ENCODE peak calls at places on chromosomes 6 and 20, in nine cellular contexts. Q, Z, G, V, M, J, X, F and K are unnamed samples.

GRCh38 chr6:37060195-37060559 is 54.7 kb downstream of the FGD2 start:
- DNase-seq in Q (no peak), Z (no peak), G (no peak), V (no peak), M (no peak), J (no peak), X (no peak), F (no peak), K (no peak)

GRCh38 chr20:36155629-36155971 is 1.1 kb downstream of the EPB41L1 start:
- DNase-seq in Q (no peak), Z (no peak), G (no peak), V (no peak), M (no peak), J (no peak), X (no peak), F (no peak), K (no peak)

GRCh38 chr6:144064831-144065668 is 30.3 kb downstream of the SF3B5 start:
- DNase-seq in Q (no peak), Z (no peak), G (no peak), V (peak), M (no peak), J (no peak), X (no peak), F (peak), K (no peak)

GRCh38 chr20:7383218-7383617 is 557.0 kb downstream of the HAO1 start:
- DNase-seq in Q (no peak), Z (no peak), G (no peak), V (no peak), M (no peak), J (no peak), X (no peak), F (no peak), K (no peak)

GRCh38 chr20:50668326-50668725 is 23.0 kb downstream of the RIPOR3 start:
- DNase-seq in Q (no peak), Z (no peak), G (no peak), V (no peak), M (no peak), J (no peak), X (no peak), F (no peak), K (no peak)

GRCh38 chr6:67629268-67629667 is 1005.8 kb upstream of the ADGRB3 start:
- DNase-seq in Q (no peak), Z (no peak), G (no peak), V (no peak), M (peak), J (no peak), X (no peak), F (peak), K (no peak)

GRCh38 chr20:53329781-53330180 is 263.9 kb downstream of the ZNF217 start:
- DNase-seq in Q (no peak), Z (no peak), G (no peak), V (no peak), M (no peak), J (no peak), X (no peak), F (no peak), K (no peak)

GRCh38 chr6:79042088-79042798 is 35.8 kb downstream of the PHIP start:
- DNase-seq in Q (no peak), Z (no peak), G (no peak), V (no peak), M (no peak), J (no peak), X (no peak), F (no peak), K (no peak)

GRCh38 chr6:145569140-145569539 is 166.2 kb downstream of the EPM2A start:
- DNase-seq in Q (no peak), Z (no peak), G (no peak), V (no peak), M (no peak), J (no peak), X (no peak), F (peak), K (no peak)

GRCh38 chr6:92011681-92012245 is 1407.6 kb downstream of the EPHA7 start:
- DNase-seq in Q (no peak), Z (no peak), G (no peak), V (no peak), M (no peak), J (no peak), X (no peak), F (no peak), K (no peak)

GRCh38 chr6:99838607-99839006 is 155.4 kb downstream of the MCHR2 start:
- DNase-seq in Q (no peak), Z (no peak), G (no peak), V (no peak), M (no peak), J (no peak), X (no peak), F (no peak), K (no peak)

GRCh38 chr6:121515615-121516265 is 80.3 kb downstream of the GJA1 start:
- DNase-seq in Q (no peak), Z (no peak), G (peak), V (no peak), M (peak), J (no peak), X (no peak), F (peak), K (no peak)

GRCh38 chr6:83119742-83120300 is 52.4 kb downstream of the DOP1A start:
- DNase-seq in Q (no peak), Z (no peak), G (no peak), V (no peak), M (peak), J (no peak), X (no peak), F (peak), K (no peak)

GRCh38 chr6:86192123-86192522 is 549.4 kb upstream of the SYNCRIP start:
- DNase-seq in Q (no peak), Z (no peak), G (no peak), V (no peak), M (no peak), J (peak), X (no peak), F (no peak), K (peak)

GRCh38 chr20:34040300-34041015 is 46.7 kb downstream of the RALY start:
- DNase-seq in Q (no peak), Z (no peak), G (no peak), V (no peak), M (no peak), J (no peak), X (no peak), F (no peak), K (no peak)

GRCh38 chr6:10412948-10413849 is 1.7 kb downstream of the TFAP2A start:
- DNase-seq in Q (no peak), Z (no peak), G (peak), V (no peak), M (no peak), J (no peak), X (no peak), F (peak), K (peak)

GRCh38 chr6:168078199-168078942 is 641 bp downstream of the FRMD1 start:
- DNase-seq in Q (no peak), Z (no peak), G (no peak), V (no peak), M (peak), J (no peak), X (no peak), F (no peak), K (no peak)

GRCh38 chr20:17469631-17470030 is 61.5 kb downstream of the BFSP1 start:
- DNase-seq in Q (no peak), Z (no peak), G (no peak), V (no peak), M (no peak), J (no peak), X (no peak), F (no peak), K (no peak)

GRCh38 chr6:96787846-96788580 is 49.3 kb downstream of the GPR63 start:
- DNase-seq in Q (no peak), Z (no peak), G (no peak), V (no peak), M (no peak), J (no peak), X (no peak), F (no peak), K (no peak)

GRCh38 chr6:122068291-122068769 is 331.1 kb upstream of the HSF2 start:
- DNase-seq in Q (no peak), Z (no peak), G (no peak), V (no peak), M (no peak), J (no peak), X (no peak), F (peak), K (no peak)

GRCh38 chr20:19519461-19519860 is 238.6 kb upstream of the RIN2 start:
- DNase-seq in Q (no peak), Z (no peak), G (no peak), V (no peak), M (no peak), J (no peak), X (no peak), F (no peak), K (no peak)

GRCh38 chr20:17651761-17652388 is 30.2 kb downstream of the RRBP1 start:
- DNase-seq in Q (no peak), Z (no peak), G (no peak), V (no peak), M (no peak), J (no peak), X (no peak), F (peak), K (no peak)

GRCh38 chr6:37324131-37325033 is 29.4 kb upstream of the RNF8 start:
- DNase-seq in Q (no peak), Z (no peak), G (peak), V (no peak), M (no peak), J (no peak), X (no peak), F (peak), K (peak)

GRCh38 chr6:56719310-56719709 is 76.6 kb upstream of the DST start:
- DNase-seq in Q (no peak), Z (no peak), G (no peak), V (no peak), M (no peak), J (no peak), X (no peak), F (peak), K (no peak)

GRCh38 chr6:31405996-31406395 is 2.6 kb downstream of the MICA start:
- DNase-seq in Q (no peak), Z (no peak), G (no peak), V (no peak), M (no peak), J (no peak), X (no peak), F (peak), K (no peak)

GRCh38 chr6:158396136-158396535 is 83.9 kb downstream of the TULP4 start:
- DNase-seq in Q (no peak), Z (no peak), G (no peak), V (no peak), M (no peak), J (no peak), X (no peak), F (no peak), K (no peak)

GRCh38 chr6:125867483-125867935 is 76.7 kb downstream of the NCOA7 start:
- DNase-seq in Q (no peak), Z (no peak), G (peak), V (no peak), M (peak), J (peak), X (no peak), F (peak), K (peak)

GRCh38 chr20:54126809-54127655 is 46.8 kb downstream of the CYP24A1 start:
- DNase-seq in Q (no peak), Z (no peak), G (peak), V (no peak), M (no peak), J (no peak), X (no peak), F (no peak), K (no peak)

GRCh38 chr6:34423254-34423653 is 2.6 kb downstream of the RPS10 start:
- DNase-seq in Q (no peak), Z (no peak), G (no peak), V (no peak), M (no peak), J (no peak), X (no peak), F (peak), K (no peak)

GRCh38 chr6:73509851-73510250 is 11.0 kb downstream of the EEF1A1 start:
- DNase-seq in Q (no peak), Z (no peak), G (no peak), V (no peak), M (no peak), J (no peak), X (no peak), F (no peak), K (no peak)

GRCh38 chr20:58233881-58234528 is 5.6 kb upstream of the ANKRD60 start:
- DNase-seq in Q (peak), Z (no peak), G (peak), V (no peak), M (peak), J (no peak), X (no peak), F (peak), K (peak)

GRCh38 chr6:46684771-46685170 is 2.9 kb upstream of the TDRD6 start:
- DNase-seq in Q (no peak), Z (no peak), G (peak), V (no peak), M (peak), J (no peak), X (no peak), F (peak), K (no peak)

GRCh38 chr20:25195962-25196700 is 619 bp downstream of the ENTPD6 start:
- DNase-seq in Q (no peak), Z (no peak), G (no peak), V (no peak), M (no peak), J (no peak), X (no peak), F (peak), K (peak)

GRCh38 chr6:154404791-154405400 is 48.3 kb upstream of the IPCEF1 start:
- DNase-seq in Q (no peak), Z (no peak), G (peak), V (no peak), M (peak), J (no peak), X (no peak), F (peak), K (peak)

GRCh38 chr6:21753571-21754108 is 160.1 kb downstream of the SOX4 start:
- DNase-seq in Q (no peak), Z (no peak), G (peak), V (no peak), M (peak), J (no peak), X (no peak), F (peak), K (no peak)

GRCh38 chr20:32925481-32926196 is 66.9 kb downstream of the EFCAB8 start:
- DNase-seq in Q (no peak), Z (no peak), G (no peak), V (no peak), M (no peak), J (no peak), X (no peak), F (no peak), K (no peak)

GRCh38 chr6:41798901-41799300 is 11.4 kb downstream of the TOMM6 start:
- DNase-seq in Q (no peak), Z (no peak), G (no peak), V (no peak), M (no peak), J (no peak), X (no peak), F (no peak), K (no peak)

GRCh38 chr20:1862665-1863059 is 32.5 kb upstream of the SIRPA start:
- DNase-seq in Q (no peak), Z (no peak), G (no peak), V (no peak), M (no peak), J (no peak), X (no peak), F (no peak), K (no peak)